ENCODE peak calls at places on chromosomes 2 and 18, in six cellular contexts. N, W, F, A, U and G are unnamed samples.

GRCh38 chr2:202689459-202689858 is 54.7 kb downstream of the FAM117B start:
- ATAC-seq in N (no peak), W (no peak), F (no peak), A (no peak), U (no peak), G (no peak)

GRCh38 chr2:198371902-198372611 is 567.7 kb downstream of the PLCL1 start:
- ATAC-seq in N (no peak), W (no peak), F (peak; percentile 58), A (peak; percentile 30), U (no peak), G (peak; percentile 81)

GRCh38 chr2:220046507-220046906 is 419.1 kb downstream of the SLC4A3 start:
- ATAC-seq in N (no peak), W (no peak), F (no peak), A (no peak), U (no peak), G (no peak)

GRCh38 chr2:237149425-237149824 is 63.7 kb downstream of the COPS8 start:
- ATAC-seq in N (no peak), W (peak; percentile 98), F (peak; percentile 90), A (no peak), U (peak; percentile 94), G (peak; percentile 96)

GRCh38 chr2:114821055-114821454 is 378.6 kb downstream of the DPP10 start:
- ATAC-seq in N (no peak), W (no peak), F (no peak), A (no peak), U (no peak), G (no peak)

GRCh38 chr2:32264422-32265149 is at the start of gene NLRC4:
- ATAC-seq in N (peak; percentile 63), W (peak; percentile 87), F (peak; percentile 24), A (no peak), U (peak; percentile 66), G (peak; percentile 47)

GRCh38 chr2:53562407-53562806 is 205.2 kb upstream of the CHAC2 start:
- ATAC-seq in N (no peak), W (no peak), F (no peak), A (no peak), U (no peak), G (no peak)

GRCh38 chr18:14999085-14999975 is 251.4 kb downstream of the ANKRD30B start:
- ATAC-seq in N (no peak), W (no peak), F (no peak), A (no peak), U (no peak), G (no peak)

GRCh38 chr2:179985163-179985820 is 21.8 kb downstream of the CWC22 start:
- ATAC-seq in N (no peak), W (no peak), F (no peak), A (no peak), U (no peak), G (no peak)

GRCh38 chr2:8426577-8426976 is 255.3 kb upstream of the ID2 start:
- ATAC-seq in N (no peak), W (no peak), F (no peak), A (no peak), U (no peak), G (no peak)

GRCh38 chr18:59469463-59470180 is 110.6 kb upstream of the LMAN1 start:
- ATAC-seq in N (no peak), W (peak; percentile 54), F (no peak), A (no peak), U (no peak), G (no peak)

GRCh38 chr2:45166229-45166890 is 157.1 kb upstream of the SIX2 start:
- ATAC-seq in N (no peak), W (no peak), F (no peak), A (no peak), U (no peak), G (no peak)